ENCODE peak calls at places on chromosome 4, in seven cellular contexts. A is A549, G is upper lobe of left lung, I is stomach, F is suprapubic skin, Q is K562, Z is HepG2. Y is an unnamed sample.

GRCh38 chr4:86816463-86817107 is 32.6 kb downstream of the SLC10A6 start:
- DNase-seq in Q (no peak), A (no peak), Z (no peak), G (no peak), F (peak; percentile 86), I (no peak), Y (peak; percentile 68)

GRCh38 chr4:132276185-132276584 is 872.9 kb upstream of the PCDH10 start:
- DNase-seq in A (no peak), F (peak; percentile 64), G (no peak), Z (no peak), I (no peak), Q (no peak), Y (no peak)

GRCh38 chr4:35943606-35944005 is 300.7 kb downstream of the ARAP2 start:
- DNase-seq in Q (no peak), A (no peak), G (no peak), I (no peak), F (no peak), Z (no peak), Y (no peak)

GRCh38 chr4:106851686-106852085 is 184.4 kb downstream of the DKK2 start:
- DNase-seq in I (no peak), Q (no peak), F (no peak), G (no peak), Z (no peak), A (no peak), Y (no peak)

GRCh38 chr4:147582386-147583077 is 34.7 kb upstream of the TMEM184C start:
- DNase-seq in I (no peak), Q (no peak), G (no peak), F (no peak), Z (no peak), A (peak; percentile 21), Y (no peak)

GRCh38 chr4:16824278-16824806 is 74.1 kb downstream of the LDB2 start:
- DNase-seq in A (no peak), Z (peak; percentile 89), G (no peak), Q (no peak), F (no peak), I (no peak), Y (no peak)

GRCh38 chr4:168449740-168450442 is 30.4 kb downstream of the DDX60L start:
- DNase-seq in I (no peak), F (no peak), G (no peak), Z (no peak), Q (peak; percentile 50), A (peak; percentile 79), Y (peak; percentile 71)

GRCh38 chr4:77418333-77418732 is 187.3 kb upstream of the CXCL13 start:
- DNase-seq in F (no peak), Z (no peak), Q (no peak), I (no peak), A (peak; percentile 23), G (no peak), Y (no peak)

GRCh38 chr4:142354794-142355416 is 491.2 kb downstream of the INPP4B start:
- DNase-seq in I (no peak), Z (no peak), G (no peak), A (no peak), F (no peak), Q (no peak), Y (no peak)

GRCh38 chr4:86977621-86978184 is 42.9 kb downstream of the AFF1 start:
- DNase-seq in A (peak; percentile 90), G (no peak), I (no peak), Z (peak; percentile 96), Q (no peak), F (no peak), Y (no peak)

GRCh38 chr4:42637861-42638260 is 19.0 kb downstream of the ATP8A1 start:
- DNase-seq in A (no peak), Z (no peak), G (no peak), F (no peak), Q (no peak), I (no peak), Y (no peak)

GRCh38 chr4:42637104-42637503 is 19.8 kb downstream of the ATP8A1 start:
- DNase-seq in F (no peak), Q (no peak), A (no peak), G (no peak), I (no peak), Z (no peak), Y (no peak)

GRCh38 chr4:42640613-42641012 is 16.3 kb downstream of the ATP8A1 start:
- DNase-seq in F (no peak), Z (no peak), G (no peak), I (no peak), Q (no peak), A (no peak), Y (no peak)

GRCh38 chr4:42638276-42638675 is 18.6 kb downstream of the ATP8A1 start:
- DNase-seq in F (no peak), I (no peak), Z (no peak), Q (no peak), A (no peak), G (no peak), Y (no peak)

GRCh38 chr4:42638993-42639392 is 17.9 kb downstream of the ATP8A1 start:
- DNase-seq in I (no peak), F (no peak), G (no peak), Z (no peak), A (no peak), Q (no peak), Y (no peak)
- TF ChIP-seq POLR2A in I (no peak), F (no peak), G (no peak), Z (no peak), A (no peak), Q (no peak), Y (no peak)

DNA sequence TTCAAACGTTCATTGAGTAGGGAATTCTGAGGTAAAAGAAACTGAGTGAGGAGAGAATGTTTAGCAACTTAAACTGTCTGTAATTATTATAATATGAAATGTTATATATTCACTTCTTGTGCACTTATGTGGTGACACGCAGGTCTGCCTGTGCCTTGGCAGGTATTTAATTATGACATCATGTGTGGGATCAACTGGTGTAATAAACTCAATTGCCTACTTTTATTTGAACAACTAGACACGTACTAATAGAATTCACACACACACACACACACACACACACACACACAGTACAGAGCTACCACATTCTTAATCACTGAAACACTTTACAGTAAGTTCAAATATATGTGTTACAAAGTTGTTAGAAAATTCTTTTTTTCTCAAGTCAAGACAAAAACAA is 20.7 kb upstream of the SLC25A31 start:
- DNase-seq in Z (no peak), A (no peak), Q (no peak), G (no peak), I (no peak), F (no peak), Y (no peak)
- TF ChIP-seq EP300 in Z (no peak), A (no peak), Q (no peak), G (no peak), I (no peak), F (no peak), Y (no peak)

GRCh38 chr4:174451897-174452296 is 70.4 kb downstream of the HPGD start:
- DNase-seq in G (no peak), Q (no peak), I (no peak), A (no peak), F (no peak), Z (no peak), Y (no peak)

GRCh38 chr4:174460684-174461083 is 61.6 kb downstream of the HPGD start:
- DNase-seq in I (no peak), Q (no peak), Z (no peak), G (no peak), F (no peak), A (no peak), Y (no peak)

GRCh38 chr4:174454815-174455473 is 67.3 kb downstream of the HPGD start:
- DNase-seq in Z (no peak), F (no peak), G (no peak), A (no peak), I (peak; percentile 57), Q (no peak), Y (no peak)

GRCh38 chr4:174461438-174462106 is 60.7 kb downstream of the HPGD start:
- DNase-seq in I (no peak), Q (peak; percentile 30), F (no peak), Z (peak; percentile 54), A (peak; percentile 81), G (no peak), Y (no peak)

DNA sequence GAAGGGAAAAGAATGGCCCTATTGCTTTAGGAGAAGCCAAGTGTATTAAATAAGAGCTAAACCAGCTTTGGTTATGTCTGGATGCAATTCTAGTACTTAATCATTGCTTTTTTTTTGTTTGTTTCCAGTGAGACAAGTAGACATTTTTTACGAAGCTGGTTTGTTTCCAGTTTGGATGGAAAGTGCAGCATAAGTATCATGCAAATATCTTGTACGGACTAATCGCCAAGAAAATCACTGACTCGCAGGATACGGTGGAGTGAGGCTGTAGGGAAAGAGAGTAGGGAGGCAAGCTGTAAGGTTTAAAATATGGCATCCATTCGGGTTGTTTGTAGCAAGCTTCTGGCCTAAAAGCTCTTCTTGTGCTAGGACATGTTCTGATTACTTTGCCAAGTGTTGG is 64.8 kb downstream of the HPGD start:
- DNase-seq in Z (no peak), I (no peak), A (no peak), F (no peak), G (no peak), Q (no peak), Y (peak; percentile 75)
- H3K27ac ChIP-seq in Z (no peak overlapping the region), I (peak overlapping the region; percentile 63), A (peak overlapping the region; percentile 13), F (no peak overlapping the region), G (no peak overlapping the region), Q (no peak overlapping the region), Y (peak overlapping the region; percentile 56)

GRCh38 chr4:103099691-103100392 is at the start of gene BDH2:
- DNase-seq in G (no peak), Z (peak; percentile 85), F (no peak), I (peak; percentile 39), A (peak; percentile 85), Q (peak; percentile 84), Y (peak; percentile 81)
- TF ChIP-seq POLR2A in G (no peak), Z (no peak), F (no peak), I (no peak), A (no peak), Q (no peak), Y (peak; percentile 41)

DNA sequence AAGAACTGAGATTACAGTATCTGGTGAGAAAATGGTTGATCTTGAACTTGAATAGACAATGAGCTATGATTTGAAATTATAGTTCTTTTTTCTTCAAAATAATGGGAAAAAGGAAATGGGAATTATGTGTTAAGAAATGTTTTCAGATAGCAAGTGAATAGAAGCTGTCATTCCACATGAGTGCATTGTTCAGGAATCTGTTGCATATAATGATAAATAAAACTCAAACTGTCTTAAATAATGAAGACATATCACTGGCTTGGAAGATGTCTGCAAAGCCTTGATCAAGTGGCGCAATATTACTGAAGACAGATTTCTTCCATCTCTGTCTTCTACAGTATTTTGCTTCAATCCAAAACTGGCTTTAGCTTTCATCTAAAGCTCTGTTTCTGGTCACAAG is 479.3 kb upstream of the ZFP42 start:
- DNase-seq in A (no peak), I (no peak), G (no peak), F (no peak), Q (no peak), Z (no peak), Y (no peak)
- TF ChIP-seq EP300 in A (no peak), I (no peak), G (no peak), F (no peak), Q (no peak), Z (no peak), Y (no peak)